ENCODE peak calls at places on chromosomes 1 and 21, in six cellular contexts. A, K, Z, R, I and U are unnamed samples.

GRCh38 chr1:56389813-56390539 is 189.4 kb downstream of the PLPP3 start:
- DNase-seq in Z (no peak), A (no peak), K (no peak), R (no peak), I (no peak), U (no peak)

GRCh38 chr1:29259802-29260441 is 23.6 kb downstream of the PTPRU start:
- DNase-seq in K (no peak), I (peak), R (no peak), A (peak), Z (peak), U (no peak)

GRCh38 chr1:89022167-89022959 is at the start of gene GBP3:
- DNase-seq in Z (peak), I (peak), A (peak), K (peak), R (no peak), U (peak)

GRCh38 chr1:211920602-211921226 is 90.2 kb upstream of the LPGAT1 start:
- DNase-seq in K (no peak), I (no peak), R (no peak), A (no peak), Z (no peak), U (no peak)

GRCh38 chr1:177952249-177952648 is 17.6 kb downstream of the SEC16B start:
- DNase-seq in Z (no peak), A (no peak), R (no peak), K (no peak), I (no peak), U (no peak)

GRCh38 chr1:168216171-168216570 is 9.6 kb upstream of the SFT2D2 start:
- DNase-seq in A (no peak), K (no peak), I (no peak), R (no peak), Z (no peak), U (no peak)

GRCh38 chr1:224763126-224763764 is 147.1 kb downstream of the CNIH3 start:
- DNase-seq in R (no peak), A (no peak), I (no peak), K (no peak), Z (no peak), U (no peak)

GRCh38 chr1:191022856-191023255 is 545.2 kb upstream of the BRINP3 start:
- DNase-seq in I (no peak), Z (peak), K (peak), A (no peak), R (no peak), U (no peak)

GRCh38 chr1:26522073-26522472 is 7.5 kb upstream of the RPS6KA1 start:
- DNase-seq in A (no peak), I (no peak), K (no peak), R (no peak), Z (no peak), U (no peak)

GRCh38 chr1:22971161-22972062 is 1.3 kb downstream of the LACTBL1 start:
- DNase-seq in K (no peak), A (no peak), I (no peak), Z (no peak), R (no peak), U (no peak)

GRCh38 chr21:18986197-18986596 is 582.6 kb upstream of the TMPRSS15 start:
- DNase-seq in Z (no peak), R (no peak), I (no peak), A (no peak), K (no peak), U (no peak)

GRCh38 chr1:195709821-195710220 is 898.4 kb downstream of the KCNT2 start:
- DNase-seq in A (no peak), I (no peak), R (no peak), Z (no peak), K (no peak), U (no peak)